ENCODE peak calls at places on chromosome 21, in four cellular contexts. C, N, X and D are unnamed samples.

GRCh38 chr21:22351076-22351475 is 1352.9 kb downstream of the NCAM2 start:
- DNase-seq in C (no peak), N (no peak), X (no peak), D (no peak)

GRCh38 chr21:42236693-42237092 is 17.8 kb downstream of the ABCG1 start:
- DNase-seq in C (no peak), N (no peak), X (no peak), D (no peak)

GRCh38 chr21:17712887-17713286 is 100.2 kb upstream of the BTG3 start:
- DNase-seq in C (no peak), N (no peak), X (no peak), D (no peak)

GRCh38 chr21:33884361-33885157 is 31.0 kb downstream of the ATP5PO start:
- DNase-seq in C (no peak), N (no peak), X (no peak), D (no peak)

GRCh38 chr21:16418663-16419062 is 688.9 kb downstream of the USP25 start:
- DNase-seq in C (no peak), N (no peak), X (no peak), D (no peak)

GRCh38 chr21:41362605-41363369 is 960 bp downstream of the MX2 start:
- DNase-seq in C (no peak), N (no peak), X (no peak), D (no peak)

GRCh38 chr21:17536381-17536780 is 23.5 kb downstream of the CXADR start:
- DNase-seq in C (no peak), N (no peak), X (no peak), D (no peak)

GRCh38 chr21:35149698-35150097 is 100.6 kb upstream of the RUNX1 start:
- DNase-seq in C (no peak), N (no peak), X (no peak), D (no peak)

GRCh38 chr21:33881689-33882440 is 33.7 kb downstream of the ATP5PO start:
- DNase-seq in C (no peak), N (no peak), X (no peak), D (no peak)

GRCh38 chr21:35779690-35780570 is 280.4 kb downstream of the SETD4 start:
- DNase-seq in C (peak), N (no peak), X (no peak), D (no peak)

GRCh38 chr21:33971492-33972013 is 55.9 kb upstream of the ATP5PO start:
- DNase-seq in C (no peak), N (no peak), X (no peak), D (no peak)

GRCh38 chr21:26587621-26588260 is 14.7 kb upstream of the CYYR1 start:
- DNase-seq in C (no peak), N (no peak), X (no peak), D (no peak)

GRCh38 chr21:34020005-34020847 is 53.2 kb upstream of the MRPS6 start:
- DNase-seq in C (no peak), N (no peak), X (no peak), D (no peak)

GRCh38 chr21:27130152-27130551 is 163.3 kb upstream of the ADAMTS5 start:
- DNase-seq in C (no peak), N (no peak), X (no peak), D (no peak)

GRCh38 chr21:35252831-35253230 is 203.7 kb upstream of the RUNX1 start:
- DNase-seq in C (no peak), N (no peak), X (no peak), D (no peak)

GRCh38 chr21:16323586-16323985 is 593.8 kb downstream of the USP25 start:
- DNase-seq in C (no peak), N (no peak), X (no peak), D (no peak)

GRCh38 chr21:20306836-20307235 is 691.4 kb upstream of the NCAM2 start:
- DNase-seq in C (no peak), N (no peak), X (no peak), D (no peak)

GRCh38 chr21:39484711-39485264 is 33.0 kb downstream of the SH3BGR start:
- DNase-seq in C (no peak), N (no peak), X (no peak), D (no peak)

GRCh38 chr21:34351786-34352241 is 12.0 kb upstream of the KCNE2 start:
- DNase-seq in C (peak), N (no peak), X (no peak), D (peak)

GRCh38 chr21:36509966-36510742 is 30.2 kb upstream of the CLDN14 start:
- DNase-seq in C (no peak), N (no peak), X (no peak), D (no peak)

GRCh38 chr21:16454371-16454770 is 724.6 kb downstream of the USP25 start:
- DNase-seq in C (no peak), N (no peak), X (no peak), D (no peak)

GRCh38 chr21:38475519-38475918 is 22.8 kb downstream of the ERG start:
- DNase-seq in C (no peak), N (peak), X (no peak), D (no peak)

GRCh38 chr21:38474796-38475195 is 23.5 kb downstream of the ERG start:
- DNase-seq in C (no peak), N (no peak), X (no peak), D (no peak)

GRCh38 chr21:38478782-38479181 is 19.5 kb downstream of the ERG start:
- DNase-seq in C (no peak), N (no peak), X (no peak), D (no peak)

GRCh38 chr21:38476385-38476784 is 21.9 kb downstream of the ERG start:
- DNase-seq in C (peak), N (no peak), X (no peak), D (no peak)

DNA sequence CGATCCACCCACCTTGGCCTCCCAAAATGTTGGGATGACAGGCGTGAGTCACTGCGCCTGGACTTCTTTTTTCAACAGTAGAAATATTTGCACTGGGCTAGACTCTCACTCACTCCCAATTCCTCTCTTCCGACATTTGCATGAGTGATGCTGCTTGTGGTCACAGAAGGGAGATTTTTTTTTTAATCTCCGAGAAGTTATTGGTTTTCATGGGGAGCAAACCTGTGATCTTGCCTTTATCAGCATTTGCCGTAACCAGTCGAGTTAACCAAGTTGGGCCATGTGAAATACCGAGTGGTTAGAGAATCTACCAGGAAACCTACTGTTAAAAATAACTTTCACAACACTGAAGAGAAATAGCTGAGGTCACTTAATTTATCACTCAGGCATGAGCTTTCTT is 21.0 kb downstream of the ERG start:
- DNase-seq in C (no peak), N (no peak), X (no peak), D (no peak)
- H3K27ac ChIP-seq in C (peak), N (no peak), X (no peak), D (no peak)

GRCh38 chr21:37627561-37627960 is 261.0 kb downstream of the DYRK1A start:
- DNase-seq in C (no peak), N (no peak), X (no peak), D (no peak)
- H3K27ac ChIP-seq in C (no peak), N (no peak), X (no peak), D (no peak)

GRCh38 chr21:32713726-32714125 is 14.1 kb downstream of the SYNJ1 start:
- DNase-seq in C (no peak), N (no peak), X (no peak), D (no peak)
- H3K27ac ChIP-seq in C (no peak), N (no peak), X (no peak), D (no peak)

DNA sequence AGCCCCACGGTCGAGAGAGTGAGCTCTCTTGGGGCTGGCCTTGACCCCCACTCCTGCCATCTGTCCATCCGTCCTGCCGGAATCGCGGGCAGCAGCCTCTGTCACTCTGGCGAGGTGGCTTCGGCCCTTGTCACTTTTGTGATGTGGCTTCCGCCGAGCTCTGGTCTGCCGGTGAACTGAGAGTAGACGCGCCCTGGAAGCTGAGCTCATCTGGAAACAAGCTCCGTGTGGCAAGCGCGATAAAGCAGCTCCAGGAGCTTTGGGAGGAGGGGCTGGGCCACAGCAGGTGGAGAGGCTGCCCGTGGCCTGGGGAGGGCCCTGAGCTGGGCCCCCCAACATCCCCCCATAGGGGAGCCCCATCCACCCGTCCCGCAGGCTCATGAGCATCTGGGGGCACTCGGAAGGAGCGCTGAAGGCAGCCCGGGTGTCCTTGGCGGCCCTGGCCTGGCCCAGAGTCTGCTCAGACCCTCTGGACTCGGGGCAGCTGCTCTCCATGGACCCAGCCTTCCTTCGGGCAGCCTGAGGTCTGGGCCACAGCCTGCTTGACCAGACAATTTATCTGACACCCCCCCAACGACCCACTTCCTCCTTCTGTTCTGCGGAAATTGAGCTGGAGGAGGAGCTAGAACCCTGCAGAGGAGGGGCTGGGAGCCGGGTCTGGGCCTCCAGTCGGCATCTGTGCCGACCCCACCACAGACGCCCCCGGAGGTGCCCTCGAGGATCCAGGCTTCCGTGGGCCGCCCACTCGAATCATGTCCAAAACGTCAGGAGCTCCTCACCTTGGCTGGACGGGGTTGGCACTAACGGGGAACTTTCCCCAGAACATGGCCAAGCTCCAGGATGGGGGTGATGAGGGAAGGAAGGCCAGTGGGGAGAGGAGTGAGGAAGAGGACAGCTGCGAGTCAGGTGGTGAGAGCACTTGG is 59.1 kb downstream of the SLC19A1 start:
- DNase-seq in C (no peak), N (no peak), X (peak), D (no peak)
- H3K27ac ChIP-seq in C (no peak), N (no peak), X (peak), D (no peak)

GRCh38 chr21:43352568-43353281 is 74.2 kb downstream of the SIK1 start:
- DNase-seq in C (no peak), N (no peak), X (no peak), D (no peak)
- H3K27ac ChIP-seq in C (no peak), N (no peak), X (no peak), D (no peak)

DNA sequence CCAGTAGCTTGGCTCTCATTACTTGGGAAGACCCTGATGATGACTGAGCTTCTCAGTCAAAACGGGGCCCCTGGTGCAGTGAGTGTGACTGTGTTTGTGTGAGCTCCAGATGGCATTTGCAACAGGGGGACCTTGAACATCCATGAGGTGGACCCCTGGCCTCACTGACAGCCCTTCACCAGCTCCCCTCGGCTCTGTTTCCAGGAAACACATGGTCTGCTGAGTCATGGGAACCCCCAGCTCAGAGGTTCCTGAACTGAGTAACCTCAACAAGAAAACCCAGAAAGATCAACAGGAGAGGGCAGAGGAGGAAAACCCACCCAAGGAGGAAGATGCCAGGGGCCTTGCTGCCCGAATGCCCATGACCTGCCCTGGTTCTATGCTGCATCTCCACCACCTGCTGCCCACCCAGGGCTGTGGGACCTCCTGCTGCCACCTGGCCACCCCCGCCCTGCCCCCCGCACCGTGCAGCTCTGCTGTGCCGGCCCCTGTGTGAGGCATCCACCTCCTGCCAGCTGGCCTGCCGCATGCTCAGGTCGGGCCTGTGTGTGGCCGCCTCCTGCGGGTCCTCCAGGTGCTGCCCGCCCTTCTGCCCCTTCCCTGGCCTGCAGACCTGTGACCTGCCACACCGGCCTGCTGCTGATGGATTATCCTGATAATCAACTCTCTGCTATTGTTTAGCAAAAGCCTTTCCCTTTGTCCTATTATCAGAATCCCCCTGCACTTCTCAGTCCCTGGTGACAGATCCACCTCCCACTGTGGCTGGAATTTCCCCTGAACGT is 4.2 kb upstream of the KRTAP12-1 start:
- DNase-seq in C (no peak), N (peak), X (no peak), D (no peak)
- H3K27ac ChIP-seq in C (no peak), N (no peak), X (no peak), D (no peak)

GRCh38 chr21:45294509-45295291 is 7.0 kb upstream of the POFUT2 start:
- DNase-seq in C (peak), N (peak), X (no peak), D (peak)
- H3K27ac ChIP-seq in C (peak), N (no peak), X (no peak), D (peak)

GRCh38 chr21:44919913-44920693 is 596 bp downstream of the ITGB2 start:
- DNase-seq in C (no peak), N (no peak), X (no peak), D (no peak)

GRCh38 chr21:44917446-44918106 is 3.1 kb downstream of the ITGB2 start:
- DNase-seq in C (no peak), N (no peak), X (no peak), D (no peak)

GRCh38 chr21:44919111-44919912 is 1.4 kb downstream of the ITGB2 start:
- DNase-seq in C (no peak), N (no peak), X (no peak), D (no peak)

GRCh38 chr21:44918107-44918470 is 2.6 kb downstream of the ITGB2 start:
- DNase-seq in C (no peak), N (no peak), X (no peak), D (peak)

GRCh38 chr21:44918581-44919033 is 2.1 kb downstream of the ITGB2 start:
- DNase-seq in C (no peak), N (no peak), X (no peak), D (peak)
- H3K27ac ChIP-seq in C (no peak), N (no peak), X (peak), D (no peak)